ENCODE peak calls at places on chromosomes 5 and 9, in nine cellular contexts. One of them, this sample, is unnamed.

GRCh38 chr5:107670927-107671741 is at the start of gene EFNA5:
- DNase-seq in naive thymus-derived CD4-positive, alpha-beta T cell: peak
- DNase-seq in HT-29: peak
- DNase-seq in BE2C: peak
- DNase-seq in activated T-helper 2 cell treated with anti-CD3 and anti-CD28 coated beads, Interferon-gamma antibody, Interleukin-2, Interleukin-4, amounts not matched to agents 10 μg/mL and 5 μg/mL and 100 μg/mL, durations not matched to agents 14 hours and 24 hours and 36 hours: peak
- DNase-seq in foreskin melanocyte: peak
- DNase-seq in IMR-90: peak
- DNase-seq in BJ: no peak
- DNase-seq in RWPE1: peak
- DNase-seq in this sample: peak

GRCh38 chr9:80285325-80285724 is 713.6 kb downstream of the TLE4 start:
- DNase-seq in BJ: no peak
- DNase-seq in RWPE1: peak
- DNase-seq in foreskin melanocyte: peak
- DNase-seq in HT-29: peak
- DNase-seq in naive thymus-derived CD4-positive, alpha-beta T cell: no peak
- DNase-seq in BE2C: no peak
- DNase-seq in activated T-helper 2 cell treated with anti-CD3 and anti-CD28 coated beads, Interferon-gamma antibody, Interleukin-2, Interleukin-4, amounts not matched to agents 10 μg/mL and 5 μg/mL and 100 μg/mL, durations not matched to agents 14 hours and 24 hours and 36 hours: no peak
- DNase-seq in IMR-90: peak
- DNase-seq in this sample: peak

GRCh38 chr5:135240781-135241360 is 158.2 kb downstream of the MACROH2A1 start:
- DNase-seq in RWPE1: no peak
- DNase-seq in HT-29: no peak
- DNase-seq in IMR-90: no peak
- DNase-seq in foreskin melanocyte: no peak
- DNase-seq in BE2C: peak
- DNase-seq in BJ: no peak
- DNase-seq in activated T-helper 2 cell treated with anti-CD3 and anti-CD28 coated beads, Interferon-gamma antibody, Interleukin-2, Interleukin-4, amounts not matched to agents 10 μg/mL and 5 μg/mL and 100 μg/mL, durations not matched to agents 14 hours and 24 hours and 36 hours: no peak
- DNase-seq in naive thymus-derived CD4-positive, alpha-beta T cell: no peak
- DNase-seq in this sample: no peak

GRCh38 chr5:112752335-112752734 is 14.7 kb downstream of the APC start:
- DNase-seq in foreskin melanocyte: no peak
- DNase-seq in BJ: no peak
- DNase-seq in BE2C: no peak
- DNase-seq in IMR-90: no peak
- DNase-seq in RWPE1: no peak
- DNase-seq in activated T-helper 2 cell treated with anti-CD3 and anti-CD28 coated beads, Interferon-gamma antibody, Interleukin-2, Interleukin-4, amounts not matched to agents 10 μg/mL and 5 μg/mL and 100 μg/mL, durations not matched to agents 14 hours and 24 hours and 36 hours: no peak
- DNase-seq in HT-29: no peak
- DNase-seq in naive thymus-derived CD4-positive, alpha-beta T cell: no peak
- DNase-seq in this sample: no peak

GRCh38 chr9:101495810-101496209 is 37.8 kb upstream of the RNF20 start:
- DNase-seq in BE2C: no peak
- DNase-seq in foreskin melanocyte: no peak
- DNase-seq in BJ: no peak
- DNase-seq in naive thymus-derived CD4-positive, alpha-beta T cell: no peak
- DNase-seq in HT-29: no peak
- DNase-seq in activated T-helper 2 cell treated with anti-CD3 and anti-CD28 coated beads, Interferon-gamma antibody, Interleukin-2, Interleukin-4, amounts not matched to agents 10 μg/mL and 5 μg/mL and 100 μg/mL, durations not matched to agents 14 hours and 24 hours and 36 hours: no peak
- DNase-seq in IMR-90: peak
- DNase-seq in RWPE1: no peak
- DNase-seq in this sample: no peak

GRCh38 chr5:151178779-151179488 is 21.4 kb upstream of the ANXA6 start:
- DNase-seq in activated T-helper 2 cell treated with anti-CD3 and anti-CD28 coated beads, Interferon-gamma antibody, Interleukin-2, Interleukin-4, amounts not matched to agents 10 μg/mL and 5 μg/mL and 100 μg/mL, durations not matched to agents 14 hours and 24 hours and 36 hours: no peak
- DNase-seq in HT-29: no peak
- DNase-seq in BJ: no peak
- DNase-seq in foreskin melanocyte: no peak
- DNase-seq in RWPE1: no peak
- DNase-seq in BE2C: no peak
- DNase-seq in IMR-90: no peak
- DNase-seq in naive thymus-derived CD4-positive, alpha-beta T cell: no peak
- DNase-seq in this sample: no peak

GRCh38 chr9:37382982-37383357 is 39.5 kb upstream of the GRHPR start:
- DNase-seq in BJ: no peak
- DNase-seq in RWPE1: no peak
- DNase-seq in HT-29: no peak
- DNase-seq in BE2C: no peak
- DNase-seq in foreskin melanocyte: no peak
- DNase-seq in activated T-helper 2 cell treated with anti-CD3 and anti-CD28 coated beads, Interferon-gamma antibody, Interleukin-2, Interleukin-4, amounts not matched to agents 10 μg/mL and 5 μg/mL and 100 μg/mL, durations not matched to agents 14 hours and 24 hours and 36 hours: no peak
- DNase-seq in IMR-90: no peak
- DNase-seq in naive thymus-derived CD4-positive, alpha-beta T cell: no peak
- DNase-seq in this sample: no peak

GRCh38 chr9:36849943-36850342 is 184.1 kb downstream of the PAX5 start:
- DNase-seq in RWPE1: no peak
- DNase-seq in IMR-90: no peak
- DNase-seq in activated T-helper 2 cell treated with anti-CD3 and anti-CD28 coated beads, Interferon-gamma antibody, Interleukin-2, Interleukin-4, amounts not matched to agents 10 μg/mL and 5 μg/mL and 100 μg/mL, durations not matched to agents 14 hours and 24 hours and 36 hours: no peak
- DNase-seq in BE2C: no peak
- DNase-seq in foreskin melanocyte: no peak
- DNase-seq in naive thymus-derived CD4-positive, alpha-beta T cell: no peak
- DNase-seq in BJ: no peak
- DNase-seq in HT-29: no peak
- DNase-seq in this sample: no peak

GRCh38 chr9:104260004-104260403 is 165.9 kb downstream of the SMC2 start:
- DNase-seq in foreskin melanocyte: no peak
- DNase-seq in BE2C: no peak
- DNase-seq in IMR-90: no peak
- DNase-seq in naive thymus-derived CD4-positive, alpha-beta T cell: no peak
- DNase-seq in activated T-helper 2 cell treated with anti-CD3 and anti-CD28 coated beads, Interferon-gamma antibody, Interleukin-2, Interleukin-4, amounts not matched to agents 10 μg/mL and 5 μg/mL and 100 μg/mL, durations not matched to agents 14 hours and 24 hours and 36 hours: no peak
- DNase-seq in BJ: no peak
- DNase-seq in HT-29: no peak
- DNase-seq in RWPE1: no peak
- DNase-seq in this sample: no peak

GRCh38 chr5:139551490-139551889 is 9.6 kb upstream of the UBE2D2 start:
- DNase-seq in activated T-helper 2 cell treated with anti-CD3 and anti-CD28 coated beads, Interferon-gamma antibody, Interleukin-2, Interleukin-4, amounts not matched to agents 10 μg/mL and 5 μg/mL and 100 μg/mL, durations not matched to agents 14 hours and 24 hours and 36 hours: no peak
- DNase-seq in foreskin melanocyte: no peak
- DNase-seq in BJ: no peak
- DNase-seq in RWPE1: no peak
- DNase-seq in naive thymus-derived CD4-positive, alpha-beta T cell: no peak
- DNase-seq in BE2C: no peak
- DNase-seq in HT-29: no peak
- DNase-seq in IMR-90: no peak
- DNase-seq in this sample: no peak

GRCh38 chr5:82397741-82398320 is 119.7 kb upstream of the RPS23 start:
- DNase-seq in BE2C: no peak
- DNase-seq in IMR-90: peak
- DNase-seq in foreskin melanocyte: no peak
- DNase-seq in RWPE1: no peak
- DNase-seq in BJ: no peak
- DNase-seq in naive thymus-derived CD4-positive, alpha-beta T cell: no peak
- DNase-seq in HT-29: no peak
- DNase-seq in activated T-helper 2 cell treated with anti-CD3 and anti-CD28 coated beads, Interferon-gamma antibody, Interleukin-2, Interleukin-4, amounts not matched to agents 10 μg/mL and 5 μg/mL and 100 μg/mL, durations not matched to agents 14 hours and 24 hours and 36 hours: no peak
- DNase-seq in this sample: no peak

GRCh38 chr9:4887556-4887955 is 94.8 kb downstream of the RCL1 start:
- DNase-seq in activated T-helper 2 cell treated with anti-CD3 and anti-CD28 coated beads, Interferon-gamma antibody, Interleukin-2, Interleukin-4, amounts not matched to agents 10 μg/mL and 5 μg/mL and 100 μg/mL, durations not matched to agents 14 hours and 24 hours and 36 hours: no peak
- DNase-seq in BJ: peak
- DNase-seq in naive thymus-derived CD4-positive, alpha-beta T cell: no peak
- DNase-seq in HT-29: no peak
- DNase-seq in BE2C: no peak
- DNase-seq in IMR-90: peak
- DNase-seq in foreskin melanocyte: no peak
- DNase-seq in RWPE1: peak
- DNase-seq in this sample: no peak

GRCh38 chr5:139014726-139015125 is 139.6 kb upstream of the LRRTM2 start:
- DNase-seq in foreskin melanocyte: no peak
- DNase-seq in activated T-helper 2 cell treated with anti-CD3 and anti-CD28 coated beads, Interferon-gamma antibody, Interleukin-2, Interleukin-4, amounts not matched to agents 10 μg/mL and 5 μg/mL and 100 μg/mL, durations not matched to agents 14 hours and 24 hours and 36 hours: no peak
- DNase-seq in BE2C: no peak
- DNase-seq in RWPE1: peak
- DNase-seq in naive thymus-derived CD4-positive, alpha-beta T cell: no peak
- DNase-seq in IMR-90: peak
- DNase-seq in HT-29: peak
- DNase-seq in BJ: peak
- DNase-seq in this sample: no peak

GRCh38 chr9:110575169-110575568 is 4.4 kb downstream of the SVEP1 start:
- DNase-seq in RWPE1: no peak
- DNase-seq in HT-29: no peak
- DNase-seq in BE2C: no peak
- DNase-seq in naive thymus-derived CD4-positive, alpha-beta T cell: no peak
- DNase-seq in foreskin melanocyte: no peak
- DNase-seq in activated T-helper 2 cell treated with anti-CD3 and anti-CD28 coated beads, Interferon-gamma antibody, Interleukin-2, Interleukin-4, amounts not matched to agents 10 μg/mL and 5 μg/mL and 100 μg/mL, durations not matched to agents 14 hours and 24 hours and 36 hours: no peak
- DNase-seq in BJ: no peak
- DNase-seq in IMR-90: no peak
- DNase-seq in this sample: no peak

GRCh38 chr9:88737031-88737430 is 202.1 kb downstream of the NXNL2 start:
- DNase-seq in naive thymus-derived CD4-positive, alpha-beta T cell: no peak
- DNase-seq in activated T-helper 2 cell treated with anti-CD3 and anti-CD28 coated beads, Interferon-gamma antibody, Interleukin-2, Interleukin-4, amounts not matched to agents 10 μg/mL and 5 μg/mL and 100 μg/mL, durations not matched to agents 14 hours and 24 hours and 36 hours: no peak
- DNase-seq in RWPE1: no peak
- DNase-seq in HT-29: no peak
- DNase-seq in BJ: no peak
- DNase-seq in BE2C: no peak
- DNase-seq in foreskin melanocyte: no peak
- DNase-seq in IMR-90: no peak
- DNase-seq in this sample: no peak

GRCh38 chr5:124906339-124907097 is 160.1 kb upstream of the ZNF608 start:
- DNase-seq in BE2C: peak
- DNase-seq in RWPE1: peak
- DNase-seq in activated T-helper 2 cell treated with anti-CD3 and anti-CD28 coated beads, Interferon-gamma antibody, Interleukin-2, Interleukin-4, amounts not matched to agents 10 μg/mL and 5 μg/mL and 100 μg/mL, durations not matched to agents 14 hours and 24 hours and 36 hours: no peak
- DNase-seq in BJ: peak
- DNase-seq in foreskin melanocyte: peak
- DNase-seq in naive thymus-derived CD4-positive, alpha-beta T cell: no peak
- DNase-seq in HT-29: peak
- DNase-seq in IMR-90: peak
- DNase-seq in this sample: peak

GRCh38 chr5:36590513-36591286 is 15.7 kb upstream of the SLC1A3 start:
- DNase-seq in HT-29: no peak
- DNase-seq in foreskin melanocyte: no peak
- DNase-seq in IMR-90: no peak
- DNase-seq in activated T-helper 2 cell treated with anti-CD3 and anti-CD28 coated beads, Interferon-gamma antibody, Interleukin-2, Interleukin-4, amounts not matched to agents 10 μg/mL and 5 μg/mL and 100 μg/mL, durations not matched to agents 14 hours and 24 hours and 36 hours: no peak
- DNase-seq in RWPE1: no peak
- DNase-seq in naive thymus-derived CD4-positive, alpha-beta T cell: no peak
- DNase-seq in BJ: no peak
- DNase-seq in BE2C: no peak
- DNase-seq in this sample: no peak

GRCh38 chr9:127392976-127393375 is 4.0 kb upstream of the SLC2A8 start:
- DNase-seq in foreskin melanocyte: no peak
- DNase-seq in BJ: no peak
- DNase-seq in BE2C: no peak
- DNase-seq in activated T-helper 2 cell treated with anti-CD3 and anti-CD28 coated beads, Interferon-gamma antibody, Interleukin-2, Interleukin-4, amounts not matched to agents 10 μg/mL and 5 μg/mL and 100 μg/mL, durations not matched to agents 14 hours and 24 hours and 36 hours: no peak
- DNase-seq in naive thymus-derived CD4-positive, alpha-beta T cell: no peak
- DNase-seq in RWPE1: no peak
- DNase-seq in HT-29: no peak
- DNase-seq in IMR-90: no peak
- DNase-seq in this sample: no peak

GRCh38 chr9:137319976-137320551 is 18.0 kb upstream of the NRARP start:
- DNase-seq in activated T-helper 2 cell treated with anti-CD3 and anti-CD28 coated beads, Interferon-gamma antibody, Interleukin-2, Interleukin-4, amounts not matched to agents 10 μg/mL and 5 μg/mL and 100 μg/mL, durations not matched to agents 14 hours and 24 hours and 36 hours: no peak
- DNase-seq in naive thymus-derived CD4-positive, alpha-beta T cell: no peak
- DNase-seq in BJ: no peak
- DNase-seq in foreskin melanocyte: no peak
- DNase-seq in IMR-90: no peak
- DNase-seq in BE2C: peak
- DNase-seq in RWPE1: no peak
- DNase-seq in HT-29: no peak
- DNase-seq in this sample: no peak

GRCh38 chr5:123422433-123423277 is 548 bp downstream of the CEP120 start:
- DNase-seq in activated T-helper 2 cell treated with anti-CD3 and anti-CD28 coated beads, Interferon-gamma antibody, Interleukin-2, Interleukin-4, amounts not matched to agents 10 μg/mL and 5 μg/mL and 100 μg/mL, durations not matched to agents 14 hours and 24 hours and 36 hours: no peak
- DNase-seq in RWPE1: peak
- DNase-seq in naive thymus-derived CD4-positive, alpha-beta T cell: peak
- DNase-seq in foreskin melanocyte: peak
- DNase-seq in BJ: no peak
- DNase-seq in BE2C: no peak
- DNase-seq in IMR-90: peak
- DNase-seq in HT-29: peak
- DNase-seq in this sample: peak

This sample was measured in hepatocyte.